ENCODE peak calls at places on chromosomes 11 and 22, in five cellular contexts. D is HCT116, Q is neural progenitor cell, W is GM23248, Y is PC-3. S is an unnamed sample. For H3K4me1, the result is how much of the 10 kb centered on the place peaks cover.

GRCh38 chr11:26953770-26954392 is 40.0 kb upstream of the FIBIN start:
- DNase-seq in Q (no peak), Y (no peak), D (no peak), W (peak), S (no peak)

GRCh38 chr11:36564376-36565032 is 3.3 kb upstream of the RAG1 start:
- DNase-seq in W (peak), D (peak), Q (peak), Y (peak), S (peak)

GRCh38 chr22:30202531-30203006 is 44.0 kb downstream of the LIF start:
- DNase-seq in Q (peak), Y (peak), W (peak), D (no peak), S (no peak)

GRCh38 chr11:19102521-19102900 is 14.5 kb upstream of the ZDHHC13 start:
- DNase-seq in Q (no peak), D (no peak), Y (no peak), W (no peak), S (no peak)

GRCh38 chr11:102226702-102227101 is 90.6 kb upstream of the BIRC3 start:
- DNase-seq in Q (no peak), Y (peak), W (peak), D (no peak), S (no peak)

GRCh38 chr11:7657306-7658025 is 15.8 kb downstream of the CYB5R2 start:
- DNase-seq in Y (peak), D (peak), W (peak), Q (peak), S (no peak)

GRCh38 chr22:19708323-19709011 is 5.8 kb upstream of the SEPTIN5 start:
- DNase-seq in W (no peak), D (no peak), Q (no peak), Y (no peak), S (no peak)

GRCh38 chr11:83528877-83529276 is 242.7 kb upstream of the CCDC90B start:
- DNase-seq in W (no peak), D (no peak), Y (no peak), Q (no peak), S (no peak)

GRCh38 chr11:129766858-129767604 is 48.6 kb upstream of the TMEM45B start:
- DNase-seq in D (peak), W (peak), Q (peak), Y (peak), S (peak)

GRCh38 chr22:27487600-27488450 is 313.7 kb downstream of the MN1 start:
- DNase-seq in Y (peak), Q (no peak), D (no peak), W (peak), S (no peak)

GRCh38 chr11:132704796-132705375 is 827.4 kb downstream of the OPCML start:
- DNase-seq in Y (no peak), D (no peak), W (no peak), Q (no peak), S (no peak)

GRCh38 chr11:119295178-119295577 is 21.8 kb downstream of the MCAM start:
- DNase-seq in W (peak), D (no peak), Y (peak), Q (no peak), S (peak)

GRCh38 chr11:35796542-35796941 is 134.0 kb downstream of the TRIM44 start:
- DNase-seq in Q (no peak), W (peak), Y (peak), D (no peak), S (no peak)

GRCh38 chr11:128424271-128424709 is 163.1 kb downstream of the ETS1 start:
- DNase-seq in W (peak), Q (peak), Y (no peak), D (no peak), S (no peak)

GRCh38 chr11:19953909-19954308 is 206.4 kb downstream of the DBX1 start:
- DNase-seq in D (peak), Q (peak), Y (peak), W (peak), S (no peak)

GRCh38 chr11:80841716-80842115 is 1400.9 kb upstream of the TENM4 start:
- DNase-seq in Y (peak), W (peak), Q (no peak), D (no peak), S (no peak)

GRCh38 chr11:120564573-120565301 is 53.2 kb downstream of the GRIK4 start:
- DNase-seq in W (peak), Q (peak), D (no peak), Y (no peak), S (no peak)

GRCh38 chr11:14713518-14714244 is 70.1 kb downstream of the PDE3B start:
- DNase-seq in Y (no peak), D (no peak), Q (no peak), W (no peak), S (no peak)

GRCh38 chr11:106821291-106821690 is 197.0 kb downstream of the GUCY1A2 start:
- DNase-seq in Q (peak), W (no peak), Y (no peak), D (no peak), S (no peak)

GRCh38 chr22:20930004-20930403 is 12.8 kb downstream of the CRKL start:
- DNase-seq in Y (no peak), W (no peak), D (no peak), Q (no peak), S (no peak)

GRCh38 chr22:19559324-19559811 is 35.2 kb upstream of the CLDN5 start:
- DNase-seq in Y (no peak), Q (no peak), W (no peak), D (no peak), S (no peak)

GRCh38 chr22:21069375-21069774 is 23.6 kb downstream of the LRRC74B start:
- DNase-seq in W (no peak), D (no peak), Q (no peak), Y (no peak), S (no peak)

GRCh38 chr11:79232346-79232745 is 208.5 kb downstream of the TENM4 start:
- DNase-seq in D (no peak), Y (no peak), W (peak), Q (no peak), S (no peak)

GRCh38 chr11:68146010-68146540 is 24.9 kb upstream of the CHKA start:
- DNase-seq in W (no peak), D (no peak), Y (peak), Q (no peak), S (no peak)

GRCh38 chr11:134034496-134035381 is 34.1 kb upstream of the JAM3 start:
- DNase-seq in Y (peak), W (peak), D (no peak), Q (no peak), S (no peak)

GRCh38 chr11:111586305-111586915 is 15.8 kb upstream of the SIK2 start:
- DNase-seq in Y (peak), Q (peak), D (peak), W (peak), S (peak)

GRCh38 chr11:110049501-110050200 is 43.5 kb upstream of the ZC3H12C start:
- DNase-seq in W (no peak), Y (no peak), Q (no peak), D (no peak), S (no peak)

GRCh38 chr11:126496576-126497403 is 141.3 kb downstream of the ST3GAL4 start:
- DNase-seq in Q (no peak), D (no peak), Y (no peak), W (no peak), S (no peak)

GRCh38 chr22:37192741-37193140 is 4.7 kb upstream of the C1QTNF6 start:
- DNase-seq in Y (no peak), D (no peak), Q (no peak), W (no peak), S (no peak)

GRCh38 chr22:37194750-37195149 is 6.7 kb upstream of the C1QTNF6 start:
- DNase-seq in Q (no peak), D (no peak), Y (no peak), W (no peak), S (no peak)

GRCh38 chr22:37193629-37194191 is 5.7 kb upstream of the C1QTNF6 start:
- DNase-seq in D (no peak), W (no peak), Y (no peak), Q (no peak), S (no peak)

GRCh38 chr22:37190262-37190780 is 2.3 kb upstream of the C1QTNF6 start:
- DNase-seq in Q (no peak), W (no peak), D (no peak), Y (peak), S (no peak)

GRCh38 chr22:37192232-37192631 is 4.2 kb upstream of the C1QTNF6 start:
- DNase-seq in Q (no peak), Y (no peak), W (no peak), D (no peak), S (no peak)
- H3K4me1 ChIP-seq in Q (under half), Y (half or more), W (under half), D (half or more), S (under half)

GRCh38 chr11:123475478-123475877 is 45.4 kb downstream of the GRAMD1B start:
- DNase-seq in W (peak), Q (peak), D (no peak), Y (peak), S (no peak)

GRCh38 chr11:123477205-123477907 is 47.3 kb downstream of the GRAMD1B start:
- DNase-seq in W (no peak), Q (no peak), D (no peak), Y (no peak), S (no peak)

GRCh38 chr11:123480290-123480815 is 50.3 kb downstream of the GRAMD1B start:
- DNase-seq in W (no peak), Q (no peak), Y (no peak), D (no peak), S (no peak)

GRCh38 chr11:123479048-123479837 is 49.2 kb downstream of the GRAMD1B start:
- DNase-seq in Y (no peak), W (no peak), D (no peak), Q (no peak), S (peak)

GRCh38 chr11:123478352-123478986 is 48.4 kb downstream of the GRAMD1B start:
- DNase-seq in Y (peak), W (peak), D (peak), Q (peak), S (peak)
- TF ChIP-seq EZH2phosphoT487 in Y (no peak), W (no peak), D (no peak), Q (no peak), S (no peak)

GRCh38 chr11:131186629-131187075 is 183.8 kb upstream of the NTM start:
- DNase-seq in D (no peak), Y (no peak), Q (peak), W (peak), S (no peak)
- H3K4me2 ChIP-seq in D (no peak), Y (no peak), Q (no peak), W (no peak), S (no peak)

GRCh38 chr11:6608726-6609501 is 3.1 kb downstream of the TAF10 start:
- DNase-seq in Q (no peak), D (no peak), Y (no peak), W (no peak), S (no peak)
- H3K4me1 ChIP-seq in Q (under half), D (under half), Y (under half), W (under half), S (half or more)

GRCh38 chr22:23107487-23108323 is 34.1 kb downstream of the RSPH14 start:
- DNase-seq in Q (no peak), Y (no peak), D (no peak), W (no peak), S (no peak)
- TF ChIP-seq EZH2phosphoT487 in Q (no peak), Y (no peak), D (no peak), W (no peak), S (no peak)

DNA sequence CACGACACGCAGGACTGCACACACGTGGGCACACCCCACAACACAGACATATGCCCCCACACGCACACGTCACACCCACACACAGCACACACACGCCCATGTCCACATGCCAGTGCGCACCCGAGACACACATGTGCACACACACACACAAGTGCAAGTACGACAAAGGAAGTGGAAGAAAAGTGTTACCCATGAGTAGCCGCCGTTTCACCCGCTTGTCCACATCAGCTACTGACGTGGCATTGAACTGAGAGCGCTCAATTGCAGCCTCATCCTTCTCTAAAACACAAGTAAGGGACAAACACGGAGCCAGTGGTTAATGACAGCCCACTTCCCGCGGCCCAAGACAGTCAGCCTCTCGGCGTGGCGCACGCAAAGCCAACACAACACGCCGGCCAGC is 68.4 kb upstream of the TTLL12 start:
- DNase-seq in W (no peak), Y (no peak), D (no peak), Q (no peak), S (no peak)
- H3K4me2 ChIP-seq in W (no peak), Y (no peak), D (no peak), Q (no peak), S (no peak)

GRCh38 chr22:50470491-50470890 is 4.3 kb downstream of the SBF1 start:
- DNase-seq in W (no peak), Q (no peak), D (no peak), Y (no peak), S (peak)
- H3K4me1 ChIP-seq in W (under half), Q (under half), D (under half), Y (under half), S (half or more)

DNA sequence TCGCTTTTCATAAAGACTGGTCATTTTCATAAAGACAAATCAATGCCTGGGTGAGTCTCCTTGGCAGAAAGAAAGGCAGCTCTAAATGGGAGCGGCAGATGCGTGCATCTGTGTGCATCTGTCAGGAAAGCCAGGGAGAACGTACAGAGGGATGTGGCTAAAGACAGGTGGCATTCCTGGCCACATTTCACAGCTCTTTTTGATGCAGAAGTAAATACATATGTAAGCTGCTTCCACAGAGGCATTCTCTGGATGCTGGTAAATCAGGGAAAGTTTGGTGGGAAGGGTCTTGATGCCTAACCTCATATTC is 78.3 kb downstream of the TSPAN18 start:
- DNase-seq in D (no peak), Q (no peak), W (peak), Y (no peak), S (no peak)
- TF ChIP-seq EZH2phosphoT487 in D (no peak), Q (no peak), W (no peak), Y (no peak), S (no peak)

GRCh38 chr11:34243620-34244493 is 114.0 kb downstream of the ABTB2 start:
- DNase-seq in W (peak), Y (peak), D (peak), Q (no peak), S (no peak)
- H3K4me2 ChIP-seq in W (no peak), Y (peak), D (peak), Q (no peak), S (no peak)

S was measured in OCI-LY7.